ENCODE peak calls at places on chromosomes 2 and 18, in four cellular contexts. Q, L, R and T are unnamed samples.

GRCh38 chr2:108621087-108621559 is 86.9 kb downstream of the LIMS1 start:
- DNase-seq in R (peak), L (no peak), Q (no peak), T (peak)

GRCh38 chr2:177396630-177397460 is 4.3 kb downstream of the AGPS start:
- DNase-seq in L (peak), Q (peak), R (no peak), T (no peak)

GRCh38 chr18:74936343-74936742 is 272.6 kb downstream of the PTGR3 start:
- DNase-seq in R (no peak), L (no peak), Q (no peak), T (no peak)

GRCh38 chr2:118723394-118723793 is 124.1 kb downstream of the EN1 start:
- DNase-seq in Q (no peak), R (no peak), L (no peak), T (no peak)

GRCh38 chr2:127695491-127696472 is 5.5 kb upstream of the SFT2D3 start:
- DNase-seq in L (no peak), Q (peak), R (peak), T (no peak)

GRCh38 chr2:42340045-42340937 is 20.7 kb downstream of the COX7A2L start:
- DNase-seq in L (no peak), Q (no peak), R (no peak), T (no peak)

GRCh38 chr18:79610461-79611039 is 69.1 kb upstream of the CTDP1 start:
- DNase-seq in R (peak), L (no peak), Q (no peak), T (peak)

GRCh38 chr2:74457549-74458131 is 598 bp upstream of the WBP1 start:
- DNase-seq in L (peak), Q (peak), R (peak), T (no peak)

GRCh38 chr18:74342416-74343043 is 26.9 kb downstream of the C18orf63 start:
- DNase-seq in R (no peak), L (peak), Q (no peak), T (no peak)

DNA sequence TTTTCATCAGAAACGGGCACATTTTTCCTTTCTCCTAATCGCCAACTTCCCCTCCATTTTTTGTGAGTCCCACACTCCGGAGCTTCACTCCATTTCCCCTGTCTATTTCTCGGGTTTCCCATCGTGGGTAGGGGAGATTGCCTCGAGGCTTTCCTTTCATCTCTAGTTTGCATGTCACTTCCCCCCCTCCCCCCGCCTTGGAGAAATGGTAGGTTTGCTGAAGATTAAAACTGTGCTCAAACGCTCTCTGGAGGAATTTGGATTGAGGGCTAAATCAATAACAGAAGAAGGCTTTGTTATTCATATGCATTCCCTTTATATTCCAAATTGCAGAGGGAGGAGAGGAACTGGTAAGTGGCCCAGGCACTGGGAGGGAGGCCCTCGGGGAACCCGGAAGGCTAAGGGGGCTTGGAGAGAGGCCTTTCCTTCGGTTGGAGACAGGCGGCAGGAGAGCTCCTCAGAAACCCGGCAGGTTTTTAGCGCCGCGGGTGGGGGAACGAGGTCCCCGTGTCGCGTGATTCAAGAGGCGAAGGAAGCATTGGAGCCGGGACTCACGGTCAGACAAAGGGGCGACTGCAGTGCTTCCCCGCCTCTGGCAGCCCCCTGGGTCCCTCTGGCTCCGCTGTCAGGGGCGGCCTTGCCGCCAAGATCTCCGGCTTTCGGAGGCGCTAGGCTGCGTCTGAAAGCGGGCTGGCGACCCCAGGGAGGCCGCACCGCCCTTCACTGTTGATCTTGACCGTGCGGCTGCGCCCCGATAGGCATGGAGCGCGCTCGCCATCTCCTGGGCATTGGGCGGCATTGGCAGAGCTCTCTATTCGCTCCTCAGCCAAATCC is 2.4 kb upstream of the HOXD12 start:
- DNase-seq in Q (peak), R (peak), L (peak), T (peak)
- TF ChIP-seq PHF8 in Q (peak), R (no peak), L (peak), T (peak)

GRCh38 chr2:17311771-17312511 is 206.3 kb downstream of the RAD51AP2 start:
- DNase-seq in R (no peak), Q (no peak), L (no peak), T (no peak)
- TF ChIP-seq PHF8 in R (no peak), Q (no peak), L (no peak), T (no peak)

GRCh38 chr2:183477296-183477695 is 353.1 kb downstream of the NUP35 start:
- DNase-seq in R (no peak), L (no peak), Q (no peak), T (no peak)
- TF ChIP-seq PHF8 in R (no peak), L (no peak), Q (no peak), T (no peak)

GRCh38 chr2:219488844-219489194 is 9.9 kb upstream of the GMPPA start:
- DNase-seq in R (no peak), L (no peak), Q (no peak), T (no peak)
- TF ChIP-seq PHF8 in R (no peak), L (no peak), Q (no peak), T (no peak)

DNA sequence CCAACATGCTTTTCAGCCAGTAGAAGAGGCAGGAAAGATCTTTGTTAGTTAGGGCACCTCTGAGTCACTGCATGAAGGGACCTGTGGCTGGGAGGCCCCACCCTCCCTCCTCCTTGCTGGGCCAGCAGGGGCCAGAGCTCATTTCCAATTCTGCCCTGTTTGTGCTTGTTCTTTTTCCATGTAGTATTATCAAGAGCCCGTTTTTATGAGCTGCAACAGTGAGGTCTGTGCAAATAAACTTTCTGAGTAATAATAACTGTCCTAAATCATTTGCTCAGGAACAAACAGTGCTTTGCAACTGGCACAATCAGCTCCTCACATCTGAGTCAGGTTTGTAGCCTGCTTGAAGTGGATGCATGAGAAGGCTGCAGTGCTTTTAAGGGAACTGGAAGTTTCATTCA is 128.0 kb downstream of the ARL4C start:
- DNase-seq in L (no peak), R (no peak), Q (peak), T (no peak)
- TF ChIP-seq PHF8 in L (no peak), R (no peak), Q (no peak), T (no peak)

DNA sequence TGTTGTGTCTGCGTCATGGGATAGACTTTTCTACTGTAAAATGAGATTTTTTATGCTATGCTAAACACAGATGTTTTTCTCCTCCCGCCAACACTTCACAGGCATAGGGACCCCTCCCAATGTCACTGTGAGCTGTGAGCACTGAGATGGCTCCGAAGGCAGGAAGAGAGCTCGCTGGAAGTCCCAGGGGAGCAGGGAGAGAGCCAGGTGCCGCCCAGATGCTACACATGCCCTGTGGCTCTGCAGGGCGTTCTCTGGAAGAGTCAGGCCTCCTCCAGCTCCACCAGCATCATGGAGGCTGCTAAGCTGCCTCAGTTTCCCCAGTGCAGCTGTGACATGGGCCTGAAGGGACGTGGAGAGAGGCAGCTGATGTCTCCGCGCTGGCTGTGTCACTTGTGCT is 176.5 kb upstream of the HDAC4 start:
- DNase-seq in L (no peak), Q (no peak), R (no peak), T (no peak)
- TF ChIP-seq PHF8 in L (no peak), Q (no peak), R (no peak), T (no peak)

DNA sequence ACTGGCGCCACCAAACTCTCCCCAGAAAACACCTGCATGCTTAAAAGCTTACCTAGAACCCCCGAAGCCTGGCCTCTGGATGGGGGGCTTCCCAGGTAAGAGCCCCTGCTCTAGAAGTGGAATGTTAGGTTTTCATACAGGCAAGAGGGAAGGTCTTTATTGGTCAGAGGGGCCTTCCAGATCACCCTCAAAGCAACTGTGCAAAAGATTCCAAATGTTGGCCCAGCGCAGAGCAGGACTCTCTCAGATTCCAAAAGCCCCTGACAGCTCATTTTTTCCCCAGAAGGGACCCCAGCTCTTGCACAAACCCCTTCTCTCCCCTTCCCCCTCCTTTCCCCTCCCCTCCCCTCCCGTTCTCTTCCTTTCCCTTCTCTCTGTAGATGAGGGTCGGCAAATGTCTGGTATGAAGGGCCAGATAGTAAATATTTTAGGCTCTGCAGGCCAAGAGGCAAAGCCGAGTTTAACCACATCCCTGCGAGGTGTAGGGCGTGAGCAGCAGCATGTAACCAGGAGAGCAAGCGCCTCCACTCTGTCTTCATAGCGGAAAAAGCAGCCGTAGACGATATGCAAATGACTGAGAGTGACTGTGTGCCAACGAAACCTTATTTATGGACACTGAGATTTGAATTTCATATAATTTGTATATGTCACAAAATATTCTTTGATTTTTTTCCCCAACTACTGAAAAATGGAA is 116.9 kb downstream of the SMAD7 start:
- DNase-seq in Q (no peak), R (no peak), L (no peak), T (no peak)
- TF ChIP-seq PHF8 in Q (no peak), R (no peak), L (no peak), T (no peak)